ENCODE peak calls at places on chromosome X, in seven cellular contexts. V is AG09309, J is bronchial epithelial cell, R is PC-3, F is mammary epithelial cell, D is thoracic aorta, P is A549. C is an unnamed sample.

GRCh38 chrX:18075603-18076002 is 145.1 kb downstream of the BEND2 start:
- DNase-seq in V (no peak), J (no peak), F (no peak), D (no peak), P (no peak), R (no peak), C (no peak)

GRCh38 chrX:119853449-119853848 is 686 bp upstream of the UPF3B start:
- DNase-seq in F (no peak), P (no peak), J (no peak), D (no peak), R (no peak), V (no peak), C (peak; percentile 1)

GRCh38 chrX:48975541-48975940 is 3.9 kb upstream of the KCND1 start:
- DNase-seq in D (no peak), J (no peak), P (no peak), R (no peak), V (no peak), F (no peak), C (no peak)

GRCh38 chrX:108516184-108516583 is 76.5 kb downstream of the COL4A5 start:
- DNase-seq in J (peak; percentile 57), F (peak; percentile 16), V (no peak), P (no peak), D (no peak), R (no peak), C (no peak)

GRCh38 chrX:34813618-34814017 is 129.0 kb upstream of the FAM47B start:
- DNase-seq in P (no peak), V (no peak), R (peak; percentile 51), J (peak; percentile 17), F (peak; percentile 9), D (no peak), C (no peak)

GRCh38 chrX:140975472-140975871 is 26.9 kb upstream of the SPANXB1 start:
- DNase-seq in D (no peak), P (no peak), R (no peak), F (no peak), J (no peak), V (no peak), C (no peak)

GRCh38 chrX:116499780-116500179 is 37.0 kb upstream of the CT83 start:
- DNase-seq in J (peak; percentile 85), P (no peak), V (no peak), F (peak; percentile 63), R (peak; percentile 49), D (no peak), C (peak; percentile 81)

GRCh38 chrX:142295190-142295589 is 90.1 kb upstream of the MAGEC2 start:
- DNase-seq in F (no peak), V (no peak), R (no peak), P (no peak), J (no peak), D (no peak), C (no peak)

GRCh38 chrX:134452591-134452990 is 7.4 kb upstream of the HPRT1 start:
- DNase-seq in F (peak; percentile 5), V (no peak), D (no peak), P (no peak), R (no peak), J (peak; percentile 38), C (no peak)

GRCh38 chrX:130144509-130144908 is 21.1 kb downstream of the AIFM1 start:
- DNase-seq in V (no peak), D (no peak), F (peak; percentile 58), R (peak; percentile 46), J (peak; percentile 47), P (no peak), C (peak; percentile 84)

GRCh38 chrX:2647627-2648026 is 43.5 kb upstream of the CD99 start:
- DNase-seq in F (no peak), V (no peak), D (no peak), R (no peak), P (no peak), J (no peak), C (no peak)

GRCh38 chrX:48025561-48025960 is 18.8 kb downstream of the SPACA5 start:
- DNase-seq in V (no peak), R (peak; percentile 80), J (peak; percentile 48), P (peak; percentile 15), D (no peak), F (peak; percentile 37), C (peak; percentile 76)

GRCh38 chrX:11381464-11381863 is 88.3 kb downstream of the AMELX start:
- DNase-seq in D (no peak), R (peak; percentile 77), P (peak; percentile 5), V (peak; percentile 24), F (peak; percentile 38), J (peak; percentile 56), C (peak; percentile 78)

GRCh38 chrX:152072236-152072635 is 66.1 kb downstream of the MAGEA10 start:
- DNase-seq in D (no peak), F (peak; percentile 74), R (peak; percentile 51), J (peak; percentile 81), V (peak; percentile 32), P (peak; percentile 26), C (peak; percentile 94)

GRCh38 chrX:105063743-105064142 is 156.8 kb downstream of the TEX13A start:
- DNase-seq in J (no peak), V (no peak), P (no peak), R (peak; percentile 12), D (no peak), F (no peak), C (peak; percentile 2)

GRCh38 chrX:140165849-140166248 is 200.5 kb upstream of the CXorf66 start:
- DNase-seq in D (no peak), V (no peak), P (no peak), J (no peak), R (no peak), F (no peak), C (no peak)

DNA sequence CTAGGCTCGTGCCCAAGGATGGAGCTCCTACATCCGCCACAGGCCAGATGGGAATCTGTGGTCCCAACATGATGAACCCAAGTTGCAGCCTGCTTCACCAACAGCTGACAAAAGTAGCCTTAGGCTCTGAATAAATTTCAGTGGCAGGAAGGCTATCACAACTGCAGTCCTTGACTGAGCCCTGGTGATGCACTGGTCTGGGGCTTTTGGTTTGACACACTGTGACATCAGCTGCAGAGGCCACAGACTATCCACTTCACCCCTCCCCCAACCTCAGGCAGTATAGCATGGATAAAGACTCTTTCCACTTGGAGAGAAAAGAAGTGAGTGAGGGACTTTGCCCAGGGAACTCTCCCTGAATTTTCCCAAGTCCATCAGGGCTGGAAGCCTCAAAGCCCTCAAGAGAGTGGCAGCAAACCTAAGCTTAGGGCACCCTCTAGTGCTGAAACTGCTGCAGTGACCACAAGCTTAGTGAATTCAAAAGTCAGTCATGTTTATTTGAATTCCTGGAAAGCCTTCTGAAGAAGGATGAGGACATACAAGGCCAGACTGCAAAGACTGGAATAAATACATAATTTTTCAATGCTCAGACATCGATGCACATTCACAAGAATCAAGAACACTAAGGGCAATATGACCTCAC is 135.0 kb upstream of the TENT5D start:
- DNase-seq in P (peak; percentile 0), R (peak; percentile 71), V (peak; percentile 1), F (peak; percentile 19), D (no peak), J (peak; percentile 26), C (peak; percentile 49)
- TF ChIP-seq CTCF in P (peak; percentile 55), R (peak; percentile 88), V (peak; percentile 48), F (peak; percentile 58), D (no peak), J (peak; percentile 55), C (peak; percentile 50)

DNA sequence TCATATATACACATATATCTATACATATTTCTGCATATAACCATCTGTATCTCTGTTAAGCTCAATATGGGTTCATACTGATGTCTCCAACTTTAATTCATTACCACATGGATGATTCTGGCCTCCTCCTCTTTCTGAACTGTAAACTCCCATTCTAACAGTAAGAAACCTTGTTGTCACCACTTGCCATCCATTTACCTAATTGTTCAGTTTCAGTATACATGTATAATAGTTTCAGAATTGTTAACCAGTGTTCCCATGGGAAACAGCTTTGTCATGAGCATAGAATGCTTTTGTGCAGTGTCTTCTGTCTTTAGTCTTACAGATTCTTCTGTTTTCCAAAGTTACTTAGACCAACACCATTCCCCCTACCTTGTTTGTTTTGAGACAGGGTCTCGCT is 35.9 kb downstream of the SLC9A6 start:
- DNase-seq in P (no peak), F (no peak), J (no peak), R (no peak), D (no peak), V (no peak), C (no peak)
- TF ChIP-seq CTCF in P (no peak), F (no peak), J (no peak), R (no peak), D (no peak), V (no peak), C (no peak)

DNA sequence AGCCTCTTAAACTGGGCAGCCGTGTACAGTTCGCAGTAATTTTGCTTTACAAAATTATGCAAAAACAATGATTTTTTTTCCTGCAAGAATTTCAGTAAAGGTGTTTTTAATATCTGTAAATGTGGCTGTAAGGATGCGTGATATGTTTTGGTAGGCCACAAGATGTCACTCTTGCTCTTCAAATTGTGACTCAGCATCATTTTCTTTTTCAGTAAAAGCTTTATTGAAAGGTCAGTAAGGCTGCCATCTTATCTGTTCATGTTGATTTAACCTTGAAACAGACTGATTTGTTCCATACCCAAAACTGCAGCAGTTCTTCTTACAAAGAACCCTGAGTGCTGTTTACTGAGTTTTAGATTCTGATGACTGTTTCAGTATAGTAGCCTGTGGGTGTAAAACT is 39.9 kb downstream of the TXLNG start:
- DNase-seq in J (peak; percentile 43), R (peak; percentile 54), V (no peak), P (peak; percentile 41), F (peak; percentile 50), D (no peak), C (peak; percentile 56)
- TF ChIP-seq CTCF in J (peak; percentile 35), R (peak; percentile 70), V (peak; percentile 50), P (peak; percentile 63), F (peak; percentile 34), D (peak; percentile 34), C (peak; percentile 60)

GRCh38 chrX:13750204-13750603 is 15.7 kb downstream of the OFD1 start:
- DNase-seq in J (peak; percentile 50), F (peak; percentile 60), R (peak; percentile 78), D (no peak), V (no peak), P (peak; percentile 46), C (peak; percentile 77)

GRCh38 chrX:13750812-13751211 is 16.3 kb downstream of the OFD1 start:
- DNase-seq in P (no peak), F (no peak), D (no peak), V (no peak), J (no peak), R (no peak), C (no peak)

GRCh38 chrX:13747836-13748235 is 13.3 kb downstream of the OFD1 start:
- DNase-seq in P (peak; percentile 18), F (peak; percentile 59), J (peak; percentile 64), D (no peak), R (peak; percentile 71), V (peak; percentile 34), C (peak; percentile 71)

GRCh38 chrX:13752141-13752540 is 17.6 kb downstream of the OFD1 start:
- DNase-seq in D (no peak), P (no peak), F (peak; percentile 79), V (no peak), J (peak; percentile 71), R (peak; percentile 82), C (no peak)

DNA sequence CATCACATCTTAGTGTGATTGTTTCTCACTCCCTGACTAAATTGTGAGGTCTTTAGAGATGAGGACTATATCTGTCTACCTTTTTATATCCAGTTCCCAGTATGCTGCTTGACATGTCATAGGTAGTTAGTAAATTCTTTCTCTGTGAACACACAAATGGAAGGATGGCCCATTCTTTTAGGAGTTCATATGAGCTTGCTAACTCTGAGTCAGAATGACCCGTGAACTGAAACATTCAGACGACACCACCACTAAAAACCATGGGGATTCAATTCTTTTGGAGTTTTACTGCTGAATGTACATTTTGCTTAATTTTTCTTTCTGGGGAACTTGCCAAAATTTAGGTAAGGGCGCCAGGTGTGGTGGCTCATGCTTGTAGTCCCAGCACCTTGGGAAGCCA is 13.9 kb downstream of the OFD1 start:
- DNase-seq in V (no peak), F (no peak), J (no peak), R (peak; percentile 27), D (no peak), P (no peak), C (no peak)
- TF ChIP-seq CTCF in V (no peak), F (no peak), J (no peak), R (no peak), D (no peak), P (no peak), C (no peak)